ENCODE peak calls at places on chromosome 9, in six cellular contexts. K is hepatocyte, V is PC-9, U is MM.1S, A is H1, X is neuronal stem cell. L is an unnamed sample. For H3K4me1, the result is how much of the 10 kb centered on the place peaks cover.

GRCh38 chr9:136268318-136268717 is 22.7 kb upstream of the QSOX2 start:
- DNase-seq in K (peak), V (no peak), U (no peak), A (no peak), X (peak), L (no peak)

GRCh38 chr9:133041958-133042357 is 11.2 kb downstream of the GTF3C5 start:
- DNase-seq in K (no peak), V (no peak), U (no peak), A (no peak), X (no peak), L (no peak)

GRCh38 chr9:128632066-128632465 is 24.6 kb downstream of the DYNC2I2 start:
- DNase-seq in K (no peak), V (no peak), U (no peak), A (no peak), X (no peak), L (no peak)

GRCh38 chr9:83583151-83584014 is 39.6 kb upstream of the IDNK start:
- DNase-seq in K (peak), V (no peak), U (peak), A (peak), X (peak), L (peak)

GRCh38 chr9:36986548-36987408 is 47.3 kb downstream of the PAX5 start:
- DNase-seq in K (no peak), V (no peak), U (no peak), A (no peak), X (no peak), L (no peak)

GRCh38 chr9:128072144-128073021 is 4.4 kb downstream of the SLC25A25 start:
- DNase-seq in K (peak), V (peak), U (peak), A (no peak), X (no peak), L (peak)

GRCh38 chr9:129591916-129592315 is 29.0 kb downstream of the C9orf50 start:
- DNase-seq in K (no peak), V (no peak), U (no peak), A (no peak), X (no peak), L (no peak)

GRCh38 chr9:131748411-131748955 is 8.6 kb upstream of the RAPGEF1 start:
- DNase-seq in K (no peak), V (no peak), U (peak), A (no peak), X (no peak), L (no peak)

GRCh38 chr9:80191108-80191507 is 619.3 kb downstream of the TLE4 start:
- DNase-seq in K (no peak), V (no peak), U (no peak), A (no peak), X (no peak), L (no peak)

GRCh38 chr9:77876091-77876490 is 155.5 kb downstream of the GNAQ start:
- DNase-seq in K (peak), V (no peak), U (no peak), A (no peak), X (no peak), L (peak)

GRCh38 chr9:76266649-76267627 is 127.3 kb downstream of the RFK start:
- DNase-seq in K (peak), V (no peak), U (no peak), A (no peak), X (peak), L (no peak)

GRCh38 chr9:73001860-73002259 is 49.0 kb upstream of the ALDH1A1 start:
- DNase-seq in K (no peak), V (no peak), U (no peak), A (no peak), X (no peak), L (no peak)
- H2AFZ ChIP-seq in K (no peak), V (no peak), U (no peak), A (no peak), X (no peak), L (no peak)

GRCh38 chr9:2324742-2325141 is 296.8 kb upstream of the VLDLR start:
- DNase-seq in K (no peak), V (no peak), U (no peak), A (no peak), X (no peak), L (no peak)
- H3K4me1 ChIP-seq in K (under half), V (under half), U (under half), A (under half), X (under half), L (under half)

GRCh38 chr9:116157436-116158138 is 4.0 kb downstream of the PAPPA start:
- DNase-seq in K (peak), V (no peak), U (no peak), A (no peak), X (peak), L (peak)
- H3K4me3 ChIP-seq in K (no peak), V (no peak), U (no peak), A (peak), X (peak), L (no peak)

GRCh38 chr9:96612105-96612965 is 7.3 kb downstream of the CDC14B start:
- DNase-seq in K (peak), V (peak), U (no peak), A (no peak), X (peak), L (peak)
- H2AFZ ChIP-seq in K (no peak), V (peak), U (no peak), A (no peak), X (peak), L (no peak)

L was measured in mesenchymal stem cell.